ENCODE peak calls at places on chromosomes 7 and 10, in eight cellular contexts. G, Q, A, Y, J, V, W and O are unnamed samples.

GRCh38 chr7:94338921-94339371 is 55.7 kb upstream of the COL1A2 start:
- DNase-seq in G (peak; percentile 78), Q (no peak), A (no peak), Y (no peak), J (no peak), V (no peak), W (no peak), O (no peak)

GRCh38 chr10:119177708-119178370 is 773 bp downstream of the PRDX3 start:
- DNase-seq in G (no peak), Q (no peak), A (no peak), Y (no peak), J (no peak), V (peak; percentile 16), W (no peak), O (no peak)

GRCh38 chr10:71865561-71866041 is 14.6 kb upstream of the PSAP start:
- DNase-seq in G (no peak), Q (no peak), A (no peak), Y (no peak), J (peak; percentile 66), V (no peak), W (no peak), O (no peak)

GRCh38 chr10:3931224-3931623 is 146.2 kb upstream of the KLF6 start:
- DNase-seq in G (no peak), Q (no peak), A (peak; percentile 50), Y (no peak), J (no peak), V (no peak), W (no peak), O (no peak)

GRCh38 chr10:93420091-93420490 is 62.0 kb downstream of the MYOF start:
- DNase-seq in G (peak; percentile 41), Q (peak; percentile 75), A (no peak), Y (peak; percentile 46), J (no peak), V (no peak), W (no peak), O (no peak)

GRCh38 chr7:141664450-141664849 is 37.5 kb downstream of the DENND11 start:
- DNase-seq in G (no peak), Q (no peak), A (no peak), Y (no peak), J (no peak), V (no peak), W (peak; percentile 82), O (no peak)

GRCh38 chr10:14653271-14654161 is 121.2 kb downstream of the FAM107B start:
- DNase-seq in G (peak; percentile 77), Q (peak; percentile 28), A (no peak), Y (no peak), J (no peak), V (peak; percentile 71), W (no peak), O (no peak)

GRCh38 chr7:155002411-155003214 is at the start of gene PAXIP1:
- DNase-seq in G (peak; percentile 13), Q (peak; percentile 23), A (peak; percentile 76), Y (no peak), J (peak; percentile 92), V (no peak), W (peak; percentile 64), O (peak; percentile 65)

GRCh38 chr10:70272925-70273316 is 10.9 kb downstream of the NPFFR1 start:
- DNase-seq in G (no peak), Q (no peak), A (no peak), Y (no peak), J (no peak), V (no peak), W (no peak), O (no peak)

GRCh38 chr10:70820976-70821750 is 5.4 kb downstream of the SGPL1 start:
- DNase-seq in G (no peak), Q (no peak), A (no peak), Y (no peak), J (no peak), V (no peak), W (no peak), O (no peak)

GRCh38 chr7:5424689-5425506 is 1.3 kb upstream of the TNRC18 start:
- DNase-seq in G (peak; percentile 59), Q (peak; percentile 80), A (peak; percentile 78), Y (peak; percentile 74), J (peak; percentile 88), V (no peak), W (peak; percentile 74), O (peak; percentile 79)

GRCh38 chr7:30791126-30791525 is 19.9 kb downstream of the MINDY4 start:
- DNase-seq in G (no peak), Q (no peak), A (no peak), Y (no peak), J (no peak), V (no peak), W (no peak), O (no peak)

GRCh38 chr7:123901111-123901510 is 23.9 kb upstream of the SPAM1 start:
- DNase-seq in G (no peak), Q (no peak), A (no peak), Y (no peak), J (no peak), V (no peak), W (no peak), O (no peak)

GRCh38 chr10:109996225-109996624 is 11.6 kb upstream of the ADD3 start:
- DNase-seq in G (no peak), Q (no peak), A (no peak), Y (no peak), J (no peak), V (no peak), W (peak; percentile 60), O (no peak)

GRCh38 chr7:50667338-50667737 is 102.1 kb upstream of the DDC start:
- DNase-seq in G (peak; percentile 46), Q (no peak), A (no peak), Y (peak; percentile 44), J (no peak), V (no peak), W (no peak), O (no peak)

GRCh38 chr7:46162582-46162981 is 241.5 kb upstream of the IGFBP3 start:
- DNase-seq in G (peak; percentile 81), Q (no peak), A (no peak), Y (no peak), J (no peak), V (no peak), W (no peak), O (no peak)

GRCh38 chr7:2066251-2066919 is 166.4 kb downstream of the MAD1L1 start:
- DNase-seq in G (no peak), Q (no peak), A (no peak), Y (no peak), J (peak; percentile 87), V (no peak), W (peak; percentile 74), O (no peak)

GRCh38 chr10:113450046-113450445 is 102.8 kb upstream of the HABP2 start:
- DNase-seq in G (no peak), Q (no peak), A (no peak), Y (no peak), J (no peak), V (no peak), W (no peak), O (no peak)

DNA sequence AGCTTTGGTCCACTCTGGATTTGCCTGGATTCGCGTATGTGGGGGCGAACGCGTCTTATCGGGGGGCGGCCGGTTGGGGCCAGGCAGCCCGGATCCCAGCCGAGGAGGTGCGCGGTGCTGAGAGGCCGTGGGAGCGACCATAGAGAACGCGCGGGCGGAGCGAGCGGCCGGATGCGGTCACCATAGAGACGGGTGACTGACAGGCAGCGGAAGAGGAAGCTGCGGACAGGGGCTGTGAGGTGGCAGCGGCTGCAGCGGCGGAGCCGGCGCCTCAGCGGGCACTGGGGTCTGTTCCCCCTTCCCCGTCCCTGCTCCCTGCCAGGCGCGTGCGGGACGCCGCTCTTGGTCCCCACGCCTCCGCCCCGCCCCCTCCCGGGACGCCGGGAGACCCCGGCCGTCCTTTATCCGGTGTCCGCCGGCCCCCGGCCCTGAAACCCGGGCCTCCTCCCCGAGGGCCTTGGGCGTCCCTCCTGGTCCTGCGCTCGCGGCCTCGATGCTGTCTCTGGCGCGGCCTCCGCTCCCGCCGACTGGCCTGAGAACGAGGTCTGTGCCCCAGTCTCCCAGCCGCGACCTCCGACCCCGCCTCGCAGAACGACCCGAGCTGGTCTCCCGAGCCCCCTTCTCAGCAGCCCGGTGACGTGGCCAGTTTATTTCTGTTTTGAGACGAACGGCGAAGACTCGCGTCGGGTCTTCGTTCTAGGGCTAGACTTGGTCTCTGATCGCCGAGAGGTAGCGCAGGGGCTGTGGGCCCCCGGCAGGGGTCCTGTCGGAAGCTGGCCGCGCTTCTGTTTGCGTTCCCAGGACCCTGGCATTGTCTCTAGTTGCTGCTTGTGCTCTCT is at the start of gene CHPF2:
- DNase-seq in G (peak; percentile 88), Q (peak; percentile 94), A (peak; percentile 96), Y (peak; percentile 91), J (peak; percentile 99), V (peak; percentile 87), W (peak; percentile 97), O (peak; percentile 96)
- H3K27ac ChIP-seq in G (peak within 1 kb of the TSS; percentile 90), Q (peak within 1 kb of the TSS; percentile 88), A (peak within 1 kb of the TSS; percentile 87), Y (peak within 1 kb of the TSS; percentile 75), J (peak within 1 kb of the TSS; percentile 92), V (peak within 1 kb of the TSS; percentile 84), W (peak within 1 kb of the TSS; percentile 83), O (peak within 1 kb of the TSS; percentile 88)

DNA sequence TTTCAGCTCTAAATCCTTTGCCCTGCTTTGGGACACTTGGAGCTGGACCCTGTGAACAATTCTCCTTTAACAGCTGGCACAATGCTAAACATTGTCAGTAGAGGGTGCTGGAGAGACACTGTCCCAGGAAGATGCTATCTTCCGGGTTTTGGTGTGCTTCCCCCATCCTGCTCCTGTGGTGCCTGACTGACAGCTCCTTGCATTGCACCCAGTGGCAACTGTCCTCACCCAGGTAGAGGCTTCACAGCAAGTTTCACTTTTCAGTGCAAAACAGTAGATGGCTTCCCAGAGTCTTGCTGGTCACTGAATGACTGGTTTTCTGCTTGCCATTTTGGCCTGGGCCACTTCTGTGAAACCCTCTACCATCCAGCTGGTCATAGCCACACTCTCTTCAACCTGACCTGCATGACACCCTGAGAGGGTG is 77.3 kb downstream of the CDC14C start:
- DNase-seq in G (peak; percentile 2), Q (no peak), A (no peak), Y (no peak), J (no peak), V (no peak), W (no peak), O (no peak)
- TF ChIP-seq CTCF in G (peak; percentile 17), Q (peak; percentile 60), A (peak; percentile 45), Y (no peak), J (no peak), V (peak; percentile 29), W (no peak), O (no peak)

DNA sequence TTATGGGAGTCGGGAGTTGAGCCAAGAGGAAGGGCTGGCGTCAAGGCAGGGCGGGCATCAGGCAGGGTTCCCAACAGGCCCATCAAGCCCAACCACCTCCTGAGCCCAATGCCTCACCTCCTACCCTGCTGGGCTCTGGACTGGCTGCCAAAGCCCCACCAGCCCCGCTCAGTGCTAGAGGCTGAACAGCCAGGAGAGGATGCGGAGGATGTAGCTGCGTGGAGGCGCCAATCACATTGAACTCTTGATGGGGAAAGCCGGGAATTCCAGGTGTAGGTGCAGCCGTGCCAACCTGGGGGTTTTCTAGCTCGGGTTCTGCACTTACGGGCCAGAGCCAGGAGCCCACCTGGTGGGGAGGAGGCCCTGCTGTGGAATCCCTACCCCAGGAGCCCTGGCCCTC is 12.9 kb downstream of the ATP5MF start:
- DNase-seq in G (no peak), Q (peak; percentile 34), A (no peak), Y (no peak), J (no peak), V (no peak), W (no peak), O (no peak)
- H3K36me3 ChIP-seq in G (peaks cover 36% of the 10 kb centered on the region), Q (peaks cover 4% of the 10 kb centered on the region), A (peaks cover 90% of the 10 kb centered on the region), Y (no peaks in the 10 kb centered on the region), J (peaks cover 83% of the 10 kb centered on the region), V (peaks cover 78% of the 10 kb centered on the region), W (peaks cover 91% of the 10 kb centered on the region), O (peaks cover 97% of the 10 kb centered on the region)

DNA sequence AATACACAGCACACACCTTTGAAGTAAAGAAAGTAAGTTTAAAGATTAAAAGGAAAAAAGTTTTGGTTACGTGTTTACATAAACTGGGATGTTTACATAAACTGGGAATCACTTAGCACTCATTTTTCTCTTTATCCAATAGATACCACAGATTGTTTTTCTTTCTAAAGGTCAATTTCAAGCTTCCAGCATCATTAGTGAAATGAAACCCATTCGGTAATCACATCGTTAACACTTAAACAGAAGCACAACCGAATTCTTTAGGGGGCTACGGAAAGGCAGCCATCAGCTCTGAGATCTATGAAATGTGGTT is 1.1 kb downstream of the ODAD2 start:
- DNase-seq in G (no peak), Q (no peak), A (no peak), Y (no peak), J (no peak), V (no peak), W (no peak), O (no peak)
- H3K27ac ChIP-seq in G (no peak overlapping the region), Q (no peak overlapping the region), A (peak overlapping the region; percentile 8), Y (peak overlapping the region; percentile 64), J (no peak overlapping the region), V (no peak overlapping the region), W (no peak overlapping the region), O (no peak overlapping the region)